ENCODE peak calls at places on chromosomes 11 and 22, in five cellular contexts. N is Daoy; P is CD4-positive, alpha-beta memory T cell; M is HCEC 1CT; R is PC-3. T is an unnamed sample.

GRCh38 chr11:27972432-27973170 is 135.4 kb downstream of the KIF18A start:
- DNase-seq in R (no peak), N (no peak), P (no peak), M (peak), T (no peak)

GRCh38 chr11:13008625-13009475 is at the start of gene RASSF10:
- DNase-seq in M (no peak), R (no peak), P (no peak), N (peak), T (peak)

GRCh38 chr22:32048069-32048468 is 5.0 kb downstream of the SLC5A1 start:
- DNase-seq in M (no peak), R (no peak), P (no peak), N (no peak), T (no peak)

GRCh38 chr11:67421421-67422031 is 6.0 kb downstream of the CARNS1 start:
- DNase-seq in P (no peak), R (no peak), M (no peak), N (no peak), T (no peak)

GRCh38 chr11:11988099-11988651 is 20.3 kb downstream of the DKK3 start:
- DNase-seq in P (no peak), R (peak), N (peak), M (peak), T (peak)

GRCh38 chr22:24975813-24976341 is 23.4 kb downstream of the KIAA1671 start:
- DNase-seq in R (no peak), N (no peak), M (no peak), P (no peak), T (no peak)

GRCh38 chr11:78646564-78647185 is 72.0 kb upstream of the NARS2 start:
- DNase-seq in M (peak), P (peak), R (peak), N (peak), T (peak)

GRCh38 chr22:17477401-17477833 is 85.9 kb upstream of the SLC25A18 start:
- DNase-seq in R (no peak), M (peak), P (no peak), N (peak), T (peak)

GRCh38 chr22:26894766-26895485 is 237.5 kb downstream of the MIAT start:
- DNase-seq in M (peak), P (no peak), R (peak), N (peak), T (peak)

GRCh38 chr11:119340335-119341221 is at the start of gene C1QTNF5:
- DNase-seq in M (peak), R (no peak), P (no peak), N (peak), T (no peak)

GRCh38 chr11:28384418-28384817 is 276.2 kb downstream of the METTL15 start:
- DNase-seq in M (peak), R (peak), P (no peak), N (peak), T (peak)

GRCh38 chr22:42174062-42174461 is 43.5 kb upstream of the CYP2D6 start:
- DNase-seq in R (no peak), M (peak), P (peak), N (no peak), T (no peak)

GRCh38 chr11:12235945-12236743 is 125.8 kb downstream of the MICAL2 start:
- DNase-seq in R (peak), M (peak), P (peak), N (peak), T (peak)

GRCh38 chr11:40328890-40329617 is 1130.4 kb downstream of the LRRC4C start:
- DNase-seq in R (peak), N (peak), M (peak), P (no peak), T (peak)

GRCh38 chr11:95279921-95280861 is 49.2 kb upstream of the SESN3 start:
- DNase-seq in M (no peak), N (peak), R (peak), P (no peak), T (no peak)

GRCh38 chr11:128689946-128690745 is 3.7 kb upstream of the FLI1 start:
- DNase-seq in P (no peak), R (no peak), M (no peak), N (no peak), T (no peak)

GRCh38 chr22:45731798-45732495 is 60.3 kb downstream of the ATXN10 start:
- DNase-seq in N (no peak), P (no peak), R (peak), M (peak), T (no peak)

GRCh38 chr22:22812031-22812905 is 75.3 kb upstream of the IGLL5 start:
- DNase-seq in P (no peak), N (no peak), R (no peak), M (no peak), T (no peak)

GRCh38 chr11:119371778-119372182 is 9.7 kb downstream of the USP2 start:
- DNase-seq in P (no peak), M (no peak), R (peak), N (peak), T (peak)

GRCh38 chr22:44748524-44748923 is 3.9 kb upstream of the ARHGAP8 start:
- DNase-seq in N (no peak), P (no peak), M (no peak), R (no peak), T (no peak)

GRCh38 chr11:96464695-96465307 is 75.0 kb downstream of the JRKL start:
- DNase-seq in M (peak), R (peak), P (peak), N (peak), T (peak)

GRCh38 chr11:45662665-45663485 is 2.5 kb downstream of the CHST1 start:
- DNase-seq in N (peak), R (peak), P (no peak), M (peak), T (peak)

GRCh38 chr22:41596776-41597634 is 7.4 kb upstream of the PMM1 start:
- DNase-seq in P (peak), R (peak), M (peak), N (peak), T (peak)

GRCh38 chr11:30465192-30465591 is 121.0 kb downstream of the MPPED2 start:
- DNase-seq in R (no peak), N (no peak), M (no peak), P (no peak), T (no peak)

GRCh38 chr22:18947905-18948304 is 11.8 kb upstream of the PRODH start:
- DNase-seq in R (no peak), P (no peak), N (no peak), M (no peak), T (no peak)

GRCh38 chr11:64869571-64870175 is 8.7 kb downstream of the EHD1 start:
- DNase-seq in N (peak), P (no peak), M (no peak), R (no peak), T (no peak)